ENCODE peak calls at places on chromosomes 7 and 10, in eight cellular contexts. One of them, this sample, is unnamed.

GRCh38 chr10:129531195-129531968 is 64.3 kb downstream of the MGMT start:
- DNase-seq in kidney glomerular epithelial cell: peak; percentile 83
- DNase-seq in GM23338: peak; percentile 73
- DNase-seq in Daoy: peak; percentile 48
- DNase-seq in GM23248: peak; percentile 71
- DNase-seq in naive thymus-derived CD8-positive, alpha-beta T cell: no peak
- DNase-seq in D721Med: no peak
- DNase-seq in activated CD4-positive, alpha-beta T cell treated with anti-CD3 and anti-CD28 coated beads for 4 hours: no peak
- DNase-seq in this sample: peak; percentile 91

GRCh38 chr10:132294561-132295320 is 13.0 kb downstream of the STK32C start:
- DNase-seq in naive thymus-derived CD8-positive, alpha-beta T cell: no peak
- DNase-seq in activated CD4-positive, alpha-beta T cell treated with anti-CD3 and anti-CD28 coated beads for 4 hours: no peak
- DNase-seq in GM23248: no peak
- DNase-seq in kidney glomerular epithelial cell: no peak
- DNase-seq in GM23338: peak; percentile 69
- DNase-seq in D721Med: no peak
- DNase-seq in Daoy: no peak
- DNase-seq in this sample: no peak

GRCh38 chr7:106326594-106327537 is 42.1 kb upstream of the NAMPT start:
- DNase-seq in kidney glomerular epithelial cell: no peak
- DNase-seq in Daoy: no peak
- DNase-seq in GM23338: no peak
- DNase-seq in activated CD4-positive, alpha-beta T cell treated with anti-CD3 and anti-CD28 coated beads for 4 hours: no peak
- DNase-seq in naive thymus-derived CD8-positive, alpha-beta T cell: no peak
- DNase-seq in D721Med: no peak
- DNase-seq in GM23248: peak; percentile 65
- DNase-seq in this sample: no peak

GRCh38 chr7:130986271-130986690 is 252.3 kb upstream of the KLF14 start:
- DNase-seq in GM23338: no peak
- DNase-seq in GM23248: peak; percentile 88
- DNase-seq in naive thymus-derived CD8-positive, alpha-beta T cell: no peak
- DNase-seq in activated CD4-positive, alpha-beta T cell treated with anti-CD3 and anti-CD28 coated beads for 4 hours: no peak
- DNase-seq in D721Med: no peak
- DNase-seq in Daoy: no peak
- DNase-seq in kidney glomerular epithelial cell: no peak
- DNase-seq in this sample: no peak

GRCh38 chr7:108846471-108846870 is 276.8 kb downstream of the DNAJB9 start:
- DNase-seq in kidney glomerular epithelial cell: no peak
- DNase-seq in Daoy: no peak
- DNase-seq in GM23338: no peak
- DNase-seq in naive thymus-derived CD8-positive, alpha-beta T cell: no peak
- DNase-seq in D721Med: no peak
- DNase-seq in GM23248: no peak
- DNase-seq in activated CD4-positive, alpha-beta T cell treated with anti-CD3 and anti-CD28 coated beads for 4 hours: no peak
- DNase-seq in this sample: no peak

GRCh38 chr7:113367187-113367586 is 248.8 kb upstream of the SMIM30 start:
- DNase-seq in GM23248: peak; percentile 16
- DNase-seq in Daoy: no peak
- DNase-seq in kidney glomerular epithelial cell: no peak
- DNase-seq in GM23338: no peak
- DNase-seq in naive thymus-derived CD8-positive, alpha-beta T cell: no peak
- DNase-seq in activated CD4-positive, alpha-beta T cell treated with anti-CD3 and anti-CD28 coated beads for 4 hours: no peak
- DNase-seq in D721Med: no peak
- DNase-seq in this sample: no peak

GRCh38 chr10:17062493-17063487 is 66.8 kb downstream of the CUBN start:
- DNase-seq in GM23338: no peak
- DNase-seq in D721Med: no peak
- DNase-seq in GM23248: peak; percentile 95
- DNase-seq in activated CD4-positive, alpha-beta T cell treated with anti-CD3 and anti-CD28 coated beads for 4 hours: no peak
- DNase-seq in Daoy: peak; percentile 92
- DNase-seq in naive thymus-derived CD8-positive, alpha-beta T cell: no peak
- DNase-seq in kidney glomerular epithelial cell: peak; percentile 98
- DNase-seq in this sample: peak; percentile 90

GRCh38 chr10:101525848-101526247 is 62.2 kb downstream of the POLL start:
- DNase-seq in kidney glomerular epithelial cell: no peak
- DNase-seq in D721Med: no peak
- DNase-seq in naive thymus-derived CD8-positive, alpha-beta T cell: no peak
- DNase-seq in GM23338: no peak
- DNase-seq in Daoy: no peak
- DNase-seq in activated CD4-positive, alpha-beta T cell treated with anti-CD3 and anti-CD28 coated beads for 4 hours: no peak
- DNase-seq in GM23248: no peak
- DNase-seq in this sample: no peak

GRCh38 chr10:109895095-109895818 is 28.1 kb downstream of the XPNPEP1 start:
- DNase-seq in activated CD4-positive, alpha-beta T cell treated with anti-CD3 and anti-CD28 coated beads for 4 hours: no peak
- DNase-seq in Daoy: no peak
- DNase-seq in GM23248: peak; percentile 61
- DNase-seq in naive thymus-derived CD8-positive, alpha-beta T cell: no peak
- DNase-seq in GM23338: no peak
- DNase-seq in D721Med: no peak
- DNase-seq in kidney glomerular epithelial cell: peak; percentile 69
- DNase-seq in this sample: no peak

GRCh38 chr10:119313645-119314044 is 106.3 kb downstream of the GRK5 start:
- DNase-seq in naive thymus-derived CD8-positive, alpha-beta T cell: peak; percentile 47
- DNase-seq in Daoy: peak; percentile 61
- DNase-seq in GM23248: no peak
- DNase-seq in activated CD4-positive, alpha-beta T cell treated with anti-CD3 and anti-CD28 coated beads for 4 hours: peak; percentile 18
- DNase-seq in D721Med: no peak
- DNase-seq in kidney glomerular epithelial cell: no peak
- DNase-seq in GM23338: no peak
- DNase-seq in this sample: no peak

GRCh38 chr7:22351878-22352277 is 5.1 kb downstream of the RAPGEF5 start:
- DNase-seq in naive thymus-derived CD8-positive, alpha-beta T cell: no peak
- DNase-seq in Daoy: peak; percentile 33
- DNase-seq in kidney glomerular epithelial cell: no peak
- DNase-seq in activated CD4-positive, alpha-beta T cell treated with anti-CD3 and anti-CD28 coated beads for 4 hours: no peak
- DNase-seq in GM23338: no peak
- DNase-seq in GM23248: peak; percentile 81
- DNase-seq in D721Med: no peak
- DNase-seq in this sample: no peak

GRCh38 chr7:75776295-75776971 is 4.4 kb upstream of the CCL26 start:
- DNase-seq in kidney glomerular epithelial cell: no peak
- DNase-seq in GM23248: peak; percentile 92
- DNase-seq in activated CD4-positive, alpha-beta T cell treated with anti-CD3 and anti-CD28 coated beads for 4 hours: peak; percentile 69
- DNase-seq in Daoy: peak; percentile 79
- DNase-seq in GM23338: no peak
- DNase-seq in naive thymus-derived CD8-positive, alpha-beta T cell: no peak
- DNase-seq in D721Med: no peak
- DNase-seq in this sample: no peak

GRCh38 chr10:50358411-50358810 is 107.1 kb upstream of the ASAH2 start:
- DNase-seq in GM23338: no peak
- DNase-seq in GM23248: no peak
- DNase-seq in naive thymus-derived CD8-positive, alpha-beta T cell: no peak
- DNase-seq in Daoy: no peak
- DNase-seq in D721Med: no peak
- DNase-seq in activated CD4-positive, alpha-beta T cell treated with anti-CD3 and anti-CD28 coated beads for 4 hours: no peak
- DNase-seq in kidney glomerular epithelial cell: no peak
- DNase-seq in this sample: no peak

GRCh38 chr7:2247141-2247985 is 5.3 kb downstream of the NUDT1 start:
- DNase-seq in GM23338: peak; percentile 83
- DNase-seq in kidney glomerular epithelial cell: no peak
- DNase-seq in activated CD4-positive, alpha-beta T cell treated with anti-CD3 and anti-CD28 coated beads for 4 hours: no peak
- DNase-seq in naive thymus-derived CD8-positive, alpha-beta T cell: no peak
- DNase-seq in Daoy: peak; percentile 31
- DNase-seq in D721Med: peak; percentile 74
- DNase-seq in GM23248: peak; percentile 62
- DNase-seq in this sample: peak; percentile 47

GRCh38 chr10:75653761-75654160 is 222.3 kb downstream of the LRMDA start:
- DNase-seq in GM23338: no peak
- DNase-seq in activated CD4-positive, alpha-beta T cell treated with anti-CD3 and anti-CD28 coated beads for 4 hours: no peak
- DNase-seq in Daoy: no peak
- DNase-seq in naive thymus-derived CD8-positive, alpha-beta T cell: no peak
- DNase-seq in GM23248: no peak
- DNase-seq in kidney glomerular epithelial cell: peak; percentile 41
- DNase-seq in D721Med: no peak
- DNase-seq in this sample: no peak

GRCh38 chr10:88347597-88348304 is 235.4 kb downstream of the RNLS start:
- DNase-seq in D721Med: no peak
- DNase-seq in activated CD4-positive, alpha-beta T cell treated with anti-CD3 and anti-CD28 coated beads for 4 hours: no peak
- DNase-seq in naive thymus-derived CD8-positive, alpha-beta T cell: no peak
- DNase-seq in Daoy: no peak
- DNase-seq in GM23248: no peak
- DNase-seq in GM23338: peak; percentile 62
- DNase-seq in kidney glomerular epithelial cell: no peak
- DNase-seq in this sample: no peak

GRCh38 chr7:8295638-8296361 is 33.8 kb upstream of the ICA1 start:
- DNase-seq in GM23338: peak; percentile 96
- DNase-seq in GM23248: peak; percentile 87
- DNase-seq in Daoy: peak; percentile 76
- DNase-seq in activated CD4-positive, alpha-beta T cell treated with anti-CD3 and anti-CD28 coated beads for 4 hours: peak; percentile 11
- DNase-seq in kidney glomerular epithelial cell: peak; percentile 88
- DNase-seq in D721Med: peak; percentile 40
- DNase-seq in naive thymus-derived CD8-positive, alpha-beta T cell: no peak
- DNase-seq in this sample: peak; percentile 94

GRCh38 chr7:29309041-29309860 is 114.7 kb downstream of the CHN2 start:
- DNase-seq in kidney glomerular epithelial cell: no peak
- DNase-seq in GM23338: peak; percentile 35
- DNase-seq in activated CD4-positive, alpha-beta T cell treated with anti-CD3 and anti-CD28 coated beads for 4 hours: no peak
- DNase-seq in D721Med: no peak
- DNase-seq in GM23248: no peak
- DNase-seq in Daoy: no peak
- DNase-seq in naive thymus-derived CD8-positive, alpha-beta T cell: no peak
- DNase-seq in this sample: peak; percentile 20

GRCh38 chr10:92575961-92576360 is 2.1 kb upstream of the IDE start:
- DNase-seq in GM23248: peak; percentile 76
- DNase-seq in Daoy: peak; percentile 33
- DNase-seq in activated CD4-positive, alpha-beta T cell treated with anti-CD3 and anti-CD28 coated beads for 4 hours: no peak
- DNase-seq in GM23338: no peak
- DNase-seq in naive thymus-derived CD8-positive, alpha-beta T cell: no peak
- DNase-seq in kidney glomerular epithelial cell: peak; percentile 62
- DNase-seq in D721Med: no peak
- DNase-seq in this sample: peak; percentile 57

GRCh38 chr10:6173203-6173602 is 29.5 kb upstream of the PFKFB3 start:
- DNase-seq in activated CD4-positive, alpha-beta T cell treated with anti-CD3 and anti-CD28 coated beads for 4 hours: peak; percentile 35
- DNase-seq in kidney glomerular epithelial cell: no peak
- DNase-seq in D721Med: no peak
- DNase-seq in GM23248: no peak
- DNase-seq in GM23338: peak; percentile 69
- DNase-seq in naive thymus-derived CD8-positive, alpha-beta T cell: peak; percentile 74
- DNase-seq in Daoy: no peak
- DNase-seq in this sample: no peak

GRCh38 chr7:121748546-121748945 is 124.4 kb upstream of the PTPRZ1 start:
- DNase-seq in D721Med: no peak
- DNase-seq in naive thymus-derived CD8-positive, alpha-beta T cell: no peak
- DNase-seq in kidney glomerular epithelial cell: no peak
- DNase-seq in GM23338: no peak
- DNase-seq in Daoy: no peak
- DNase-seq in GM23248: no peak
- DNase-seq in activated CD4-positive, alpha-beta T cell treated with anti-CD3 and anti-CD28 coated beads for 4 hours: no peak
- DNase-seq in this sample: no peak

GRCh38 chr7:3244241-3244814 is 56.7 kb upstream of the SDK1 start:
- DNase-seq in GM23248: peak; percentile 33
- DNase-seq in activated CD4-positive, alpha-beta T cell treated with anti-CD3 and anti-CD28 coated beads for 4 hours: no peak
- DNase-seq in kidney glomerular epithelial cell: peak; percentile 43
- DNase-seq in GM23338: no peak
- DNase-seq in naive thymus-derived CD8-positive, alpha-beta T cell: no peak
- DNase-seq in Daoy: peak; percentile 92
- DNase-seq in D721Med: no peak
- DNase-seq in this sample: peak; percentile 67

GRCh38 chr7:5270788-5271187 is 12.0 kb upstream of the SLC29A4 start:
- DNase-seq in kidney glomerular epithelial cell: no peak
- DNase-seq in naive thymus-derived CD8-positive, alpha-beta T cell: no peak
- DNase-seq in Daoy: no peak
- DNase-seq in activated CD4-positive, alpha-beta T cell treated with anti-CD3 and anti-CD28 coated beads for 4 hours: no peak
- DNase-seq in D721Med: no peak
- DNase-seq in GM23248: no peak
- DNase-seq in GM23338: no peak
- DNase-seq in this sample: no peak

GRCh38 chr10:78165617-78166016 is 132.0 kb downstream of the RPS24 start:
- DNase-seq in kidney glomerular epithelial cell: no peak
- DNase-seq in Daoy: peak; percentile 10
- DNase-seq in naive thymus-derived CD8-positive, alpha-beta T cell: no peak
- DNase-seq in GM23338: peak; percentile 57
- DNase-seq in GM23248: no peak
- DNase-seq in activated CD4-positive, alpha-beta T cell treated with anti-CD3 and anti-CD28 coated beads for 4 hours: no peak
- DNase-seq in D721Med: no peak
- DNase-seq in this sample: peak; percentile 36

GRCh38 chr10:125694874-125695273 is 11.9 kb upstream of the TEX36 start:
- DNase-seq in GM23338: no peak
- DNase-seq in GM23248: peak; percentile 95
- DNase-seq in kidney glomerular epithelial cell: peak; percentile 4
- DNase-seq in D721Med: no peak
- DNase-seq in Daoy: peak; percentile 65
- DNase-seq in activated CD4-positive, alpha-beta T cell treated with anti-CD3 and anti-CD28 coated beads for 4 hours: no peak
- DNase-seq in naive thymus-derived CD8-positive, alpha-beta T cell: no peak
- DNase-seq in this sample: no peak